ENCODE peak calls at places on chromosomes 16 and 17, in seven cellular contexts. One of them, this sample, is unnamed.

GRCh38 chr16:53094013-53094630 is 39.3 kb downstream of the CHD9 start:
- DNase-seq in stomach: peak; percentile 82
- DNase-seq in transverse colon: peak; percentile 90
- DNase-seq in prostate gland: peak; percentile 52
- DNase-seq in GM23338: no peak
- DNase-seq in HCT116: no peak
- DNase-seq in sigmoid colon: peak; percentile 82
- DNase-seq in this sample: no peak

GRCh38 chr16:88705076-88705684 is 1.0 kb downstream of the RNF166 start:
- DNase-seq in stomach: no peak
- DNase-seq in transverse colon: peak; percentile 44
- DNase-seq in prostate gland: no peak
- DNase-seq in GM23338: no peak
- DNase-seq in HCT116: no peak
- DNase-seq in sigmoid colon: no peak
- DNase-seq in this sample: no peak

GRCh38 chr17:40340880-40341807 is 23.4 kb downstream of the GJD3 start:
- DNase-seq in stomach: peak; percentile 90
- DNase-seq in transverse colon: peak; percentile 94
- DNase-seq in prostate gland: peak; percentile 87
- DNase-seq in GM23338: peak; percentile 91
- DNase-seq in HCT116: peak; percentile 79
- DNase-seq in sigmoid colon: peak; percentile 97
- DNase-seq in this sample: no peak

GRCh38 chr17:42709561-42709960 is 27.2 kb downstream of the CNTNAP1 start:
- DNase-seq in stomach: no peak
- DNase-seq in transverse colon: no peak
- DNase-seq in prostate gland: no peak
- DNase-seq in GM23338: no peak
- DNase-seq in HCT116: no peak
- DNase-seq in sigmoid colon: no peak
- DNase-seq in this sample: no peak

GRCh38 chr16:50683689-50684374 is 2.7 kb upstream of the SNX20 start:
- DNase-seq in stomach: peak; percentile 50
- DNase-seq in transverse colon: peak; percentile 69
- DNase-seq in prostate gland: no peak
- DNase-seq in GM23338: no peak
- DNase-seq in HCT116: no peak
- DNase-seq in sigmoid colon: no peak
- DNase-seq in this sample: no peak

GRCh38 chr17:36641877-36642845 is 40.8 kb downstream of the MRM1 start:
- DNase-seq in stomach: no peak
- DNase-seq in transverse colon: peak; percentile 54
- DNase-seq in prostate gland: no peak
- DNase-seq in GM23338: peak; percentile 69
- DNase-seq in HCT116: no peak
- DNase-seq in sigmoid colon: no peak
- DNase-seq in this sample: no peak

GRCh38 chr17:76365256-76365903 is 11.7 kb upstream of the PRPSAP1 start:
- DNase-seq in stomach: no peak
- DNase-seq in transverse colon: no peak
- DNase-seq in prostate gland: no peak
- DNase-seq in GM23338: peak; percentile 51
- DNase-seq in HCT116: peak; percentile 57
- DNase-seq in sigmoid colon: no peak
- DNase-seq in this sample: no peak

GRCh38 chr16:7227193-7227825 is 105.3 kb upstream of the RBFOX1 start:
- DNase-seq in stomach: no peak
- DNase-seq in transverse colon: no peak
- DNase-seq in prostate gland: no peak
- DNase-seq in GM23338: peak; percentile 25
- DNase-seq in HCT116: no peak
- DNase-seq in sigmoid colon: no peak
- DNase-seq in this sample: no peak

GRCh38 chr17:70366421-70366820 is 197.1 kb downstream of the KCNJ2 start:
- DNase-seq in stomach: no peak
- DNase-seq in transverse colon: no peak
- DNase-seq in prostate gland: no peak
- DNase-seq in GM23338: peak; percentile 57
- DNase-seq in HCT116: no peak
- DNase-seq in sigmoid colon: no peak
- DNase-seq in this sample: no peak

GRCh38 chr16:28140788-28141618 is 70.8 kb downstream of the XPO6 start:
- DNase-seq in stomach: peak; percentile 31
- DNase-seq in transverse colon: peak; percentile 37
- DNase-seq in prostate gland: no peak
- DNase-seq in GM23338: peak; percentile 24
- DNase-seq in HCT116: no peak
- DNase-seq in sigmoid colon: no peak
- DNase-seq in this sample: no peak

GRCh38 chr16:30615358-30616076 is 5.3 kb upstream of the ZNF689 start:
- DNase-seq in stomach: peak; percentile 79
- DNase-seq in transverse colon: peak; percentile 82
- DNase-seq in prostate gland: peak; percentile 54
- DNase-seq in GM23338: peak; percentile 95
- DNase-seq in HCT116: peak; percentile 48
- DNase-seq in sigmoid colon: no peak
- DNase-seq in this sample: no peak

GRCh38 chr16:20136446-20136968 is 62.8 kb upstream of the GPR139 start:
- DNase-seq in stomach: no peak
- DNase-seq in transverse colon: no peak
- DNase-seq in prostate gland: no peak
- DNase-seq in GM23338: no peak
- DNase-seq in HCT116: no peak
- DNase-seq in sigmoid colon: no peak
- DNase-seq in this sample: no peak

GRCh38 chr17:59753522-59754467 is 46.3 kb downstream of the VMP1 start:
- DNase-seq in stomach: no peak
- DNase-seq in transverse colon: no peak
- DNase-seq in prostate gland: peak; percentile 72
- DNase-seq in GM23338: peak; percentile 91
- DNase-seq in HCT116: peak; percentile 88
- DNase-seq in sigmoid colon: no peak
- DNase-seq in this sample: no peak

GRCh38 chr17:56638536-56639177 is 45.2 kb downstream of the NOG start:
- DNase-seq in stomach: no peak
- DNase-seq in transverse colon: no peak
- DNase-seq in prostate gland: no peak
- DNase-seq in GM23338: no peak
- DNase-seq in HCT116: no peak
- DNase-seq in sigmoid colon: no peak
- DNase-seq in this sample: no peak

GRCh38 chr16:83714286-83714685 is 93.5 kb upstream of the HSBP1 start:
- DNase-seq in stomach: no peak
- DNase-seq in transverse colon: no peak
- DNase-seq in prostate gland: no peak
- DNase-seq in GM23338: no peak
- DNase-seq in HCT116: no peak
- DNase-seq in sigmoid colon: no peak
- DNase-seq in this sample: no peak

GRCh38 chr17:79559111-79559887 is 51.6 kb downstream of the RBFOX3 start:
- DNase-seq in stomach: no peak
- DNase-seq in transverse colon: no peak
- DNase-seq in prostate gland: no peak
- DNase-seq in GM23338: no peak
- DNase-seq in HCT116: no peak
- DNase-seq in sigmoid colon: peak; percentile 29
- DNase-seq in this sample: no peak

GRCh38 chr17:47967607-47968252 is 3.2 kb upstream of the CDK5RAP3 start:
- DNase-seq in stomach: peak; percentile 58
- DNase-seq in transverse colon: peak; percentile 60
- DNase-seq in prostate gland: no peak
- DNase-seq in GM23338: no peak
- DNase-seq in HCT116: peak; percentile 53
- DNase-seq in sigmoid colon: no peak
- DNase-seq in this sample: no peak

GRCh38 chr16:29687755-29688154 is 8.8 kb downstream of the QPRT start:
- DNase-seq in stomach: no peak
- DNase-seq in transverse colon: no peak
- DNase-seq in prostate gland: no peak
- DNase-seq in GM23338: no peak
- DNase-seq in HCT116: no peak
- DNase-seq in sigmoid colon: no peak
- DNase-seq in this sample: no peak

GRCh38 chr16:27441998-27442397 is 40.0 kb downstream of the IL21R start:
- DNase-seq in stomach: no peak
- DNase-seq in transverse colon: no peak
- DNase-seq in prostate gland: no peak
- DNase-seq in GM23338: no peak
- DNase-seq in HCT116: no peak
- DNase-seq in sigmoid colon: peak; percentile 12
- DNase-seq in this sample: no peak

GRCh38 chr17:47634870-47635269 is 14.8 kb upstream of the KPNB1 start:
- DNase-seq in stomach: no peak
- DNase-seq in transverse colon: no peak
- DNase-seq in prostate gland: no peak
- DNase-seq in GM23338: no peak
- DNase-seq in HCT116: no peak
- DNase-seq in sigmoid colon: no peak
- DNase-seq in this sample: no peak

GRCh38 chr17:7326186-7326585 is 2.9 kb downstream of the NEURL4 start:
- DNase-seq in stomach: no peak
- DNase-seq in transverse colon: no peak
- DNase-seq in prostate gland: no peak
- DNase-seq in GM23338: no peak
- DNase-seq in HCT116: no peak
- DNase-seq in sigmoid colon: no peak
- DNase-seq in this sample: no peak

GRCh38 chr17:5821057-5821456 is 236.7 kb upstream of the NLRP1 start:
- DNase-seq in stomach: no peak
- DNase-seq in transverse colon: no peak
- DNase-seq in prostate gland: no peak
- DNase-seq in GM23338: no peak
- DNase-seq in HCT116: no peak
- DNase-seq in sigmoid colon: no peak
- DNase-seq in this sample: no peak

GRCh38 chr16:19363741-19364140 is 53.9 kb upstream of the TMC5 start:
- DNase-seq in stomach: no peak
- DNase-seq in transverse colon: no peak
- DNase-seq in prostate gland: no peak
- DNase-seq in GM23338: no peak
- DNase-seq in HCT116: no peak
- DNase-seq in sigmoid colon: no peak
- DNase-seq in this sample: no peak

GRCh38 chr17:4332296-4332970 is 34.0 kb downstream of the UBE2G1 start:
- DNase-seq in stomach: no peak
- DNase-seq in transverse colon: no peak
- DNase-seq in prostate gland: no peak
- DNase-seq in GM23338: peak; percentile 42
- DNase-seq in HCT116: no peak
- DNase-seq in sigmoid colon: no peak
- DNase-seq in this sample: no peak
- H3K27ac ChIP-seq in stomach: no peak overlapping the region
- H3K27ac ChIP-seq in transverse colon: peak overlapping the region; percentile 20
- H3K27ac ChIP-seq in prostate gland: no peak overlapping the region
- H3K27ac ChIP-seq in GM23338: no peak overlapping the region
- H3K27ac ChIP-seq in HCT116: no peak overlapping the region
- H3K27ac ChIP-seq in sigmoid colon: peak overlapping the region; percentile 46
- H3K27ac ChIP-seq in this sample: no peak overlapping the region

GRCh38 chr17:32383926-32384434 is 34.0 kb downstream of the ZNF207 start:
- DNase-seq in stomach: no peak
- DNase-seq in transverse colon: no peak
- DNase-seq in prostate gland: no peak
- DNase-seq in GM23338: no peak
- DNase-seq in HCT116: no peak
- DNase-seq in sigmoid colon: no peak
- DNase-seq in this sample: no peak
- TF ChIP-seq POLR2AphosphoS5 in stomach: no peak
- TF ChIP-seq POLR2AphosphoS5 in transverse colon: no peak
- TF ChIP-seq POLR2AphosphoS5 in prostate gland: no peak
- TF ChIP-seq POLR2AphosphoS5 in GM23338: no peak
- TF ChIP-seq POLR2AphosphoS5 in HCT116: no peak
- TF ChIP-seq POLR2AphosphoS5 in sigmoid colon: no peak
- TF ChIP-seq POLR2AphosphoS5 in this sample: no peak

GRCh38 chr17:19867094-19867653 is 562 bp downstream of the ULK2 start:
- DNase-seq in stomach: peak; percentile 70
- DNase-seq in transverse colon: peak; percentile 22
- DNase-seq in prostate gland: peak; percentile 64
- DNase-seq in GM23338: peak; percentile 85
- DNase-seq in HCT116: peak; percentile 16
- DNase-seq in sigmoid colon: peak; percentile 86
- DNase-seq in this sample: no peak

DNA sequence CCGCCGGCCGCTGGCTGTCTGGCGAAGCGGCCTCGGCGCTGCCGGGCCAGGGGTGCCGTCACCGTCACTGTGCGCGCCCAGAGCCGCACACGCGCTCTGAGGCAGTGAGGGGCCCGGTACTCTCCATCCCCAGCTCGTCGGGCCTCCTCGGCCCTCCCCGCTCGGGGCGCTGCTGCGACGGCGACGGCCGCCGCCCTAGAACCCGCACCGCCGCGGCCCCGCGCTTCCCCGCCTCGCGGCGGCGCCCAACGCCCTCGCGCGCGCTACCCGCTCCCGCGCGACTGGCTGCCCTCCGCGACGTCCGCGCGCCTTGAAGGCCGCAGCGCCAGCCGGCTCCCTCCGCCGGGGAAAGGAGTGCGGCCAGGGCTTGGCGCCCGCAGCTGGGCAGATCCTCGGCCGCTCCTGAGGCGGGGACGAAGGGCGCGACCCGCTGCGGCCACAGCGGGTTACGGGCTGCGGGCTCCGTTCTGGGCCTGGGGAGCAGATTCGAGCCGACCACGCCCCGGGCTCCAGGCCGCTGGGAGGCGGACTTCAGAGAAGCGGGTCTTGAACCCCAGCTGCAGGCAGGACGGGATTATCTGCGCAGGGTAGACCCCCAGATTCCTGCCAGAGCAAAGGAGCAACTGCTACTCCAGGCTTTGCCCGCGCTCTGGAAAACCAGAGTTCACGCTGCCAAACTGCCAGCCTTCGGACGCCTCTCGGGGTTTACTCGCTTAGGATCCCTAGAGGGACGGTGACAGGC is at the start of gene ULK2:
- DNase-seq in stomach: peak; percentile 68
- DNase-seq in transverse colon: peak; percentile 56
- DNase-seq in prostate gland: peak; percentile 33
- DNase-seq in GM23338: peak; percentile 83
- DNase-seq in HCT116: peak; percentile 46
- DNase-seq in sigmoid colon: peak; percentile 80
- DNase-seq in this sample: no peak
- TF ChIP-seq CTCF in stomach: no peak
- TF ChIP-seq CTCF in transverse colon: no peak
- TF ChIP-seq CTCF in prostate gland: peak; percentile 20
- TF ChIP-seq CTCF in GM23338: peak; percentile 1
- TF ChIP-seq CTCF in HCT116: no peak
- TF ChIP-seq CTCF in sigmoid colon: no peak
- TF ChIP-seq CTCF in this sample: no peak

GRCh38 chr16:2467301-2468141 is 3.6 kb upstream of the NTN3 start:
- DNase-seq in stomach: peak; percentile 72
- DNase-seq in transverse colon: peak; percentile 66
- DNase-seq in prostate gland: peak; percentile 61
- DNase-seq in GM23338: peak; percentile 83
- DNase-seq in HCT116: peak; percentile 41
- DNase-seq in sigmoid colon: peak; percentile 96
- DNase-seq in this sample: no peak
- H3K27ac ChIP-seq in stomach: no peak overlapping the region
- H3K27ac ChIP-seq in transverse colon: peak overlapping the region; percentile 14
- H3K27ac ChIP-seq in prostate gland: peak overlapping the region; percentile 55
- H3K27ac ChIP-seq in GM23338: no peak overlapping the region
- H3K27ac ChIP-seq in HCT116: peak overlapping the region; percentile 81
- H3K27ac ChIP-seq in sigmoid colon: peak overlapping the region; percentile 53
- H3K27ac ChIP-seq in this sample: peak overlapping the region; percentile 80

GRCh38 chr16:86431540-86431939 is 78.8 kb upstream of the FOXF1 start:
- DNase-seq in stomach: no peak
- DNase-seq in transverse colon: no peak
- DNase-seq in prostate gland: no peak
- DNase-seq in GM23338: peak; percentile 15
- DNase-seq in HCT116: no peak
- DNase-seq in sigmoid colon: no peak
- DNase-seq in this sample: no peak
- TF ChIP-seq POLR2AphosphoS5 in stomach: no peak
- TF ChIP-seq POLR2AphosphoS5 in transverse colon: no peak
- TF ChIP-seq POLR2AphosphoS5 in prostate gland: no peak
- TF ChIP-seq POLR2AphosphoS5 in GM23338: no peak
- TF ChIP-seq POLR2AphosphoS5 in HCT116: no peak
- TF ChIP-seq POLR2AphosphoS5 in sigmoid colon: no peak
- TF ChIP-seq POLR2AphosphoS5 in this sample: no peak

This sample was measured in vagina.